ENCODE peak calls at places on chromosomes 6 and 20, in seven cellular contexts. One of them, this sample, is unnamed.

GRCh38 chr6:142913511-142914047 is 31.4 kb downstream of the HIVEP2 start:
- DNase-seq in Ammon's horn: peak
- DNase-seq in Right ventricle myocardium inferior: no peak
- DNase-seq in endothelial cell: no peak
- DNase-seq in cardiac fibroblast: no peak
- DNase-seq in EL: no peak
- DNase-seq in GM06990: peak
- DNase-seq in this sample: no peak

GRCh38 chr6:13273931-13274706 is 54.2 kb downstream of the TBC1D7 start:
- DNase-seq in GM06990: peak
- DNase-seq in Right ventricle myocardium inferior: no peak
- DNase-seq in endothelial cell: no peak
- DNase-seq in Ammon's horn: peak
- DNase-seq in EL: no peak
- DNase-seq in cardiac fibroblast: no peak
- DNase-seq in this sample: no peak

GRCh38 chr6:36334832-36335459 is 1.7 kb downstream of the BNIP5 start:
- DNase-seq in Ammon's horn: no peak
- DNase-seq in GM06990: no peak
- DNase-seq in EL: no peak
- DNase-seq in endothelial cell: no peak
- DNase-seq in cardiac fibroblast: no peak
- DNase-seq in Right ventricle myocardium inferior: no peak
- DNase-seq in this sample: no peak

GRCh38 chr6:2275207-2275891 is 29.9 kb upstream of the GMDS start:
- DNase-seq in GM06990: no peak
- DNase-seq in EL: peak
- DNase-seq in endothelial cell: no peak
- DNase-seq in Right ventricle myocardium inferior: no peak
- DNase-seq in Ammon's horn: no peak
- DNase-seq in cardiac fibroblast: peak
- DNase-seq in this sample: no peak

GRCh38 chr6:39843305-39844020 is 51.3 kb downstream of the DAAM2 start:
- DNase-seq in EL: no peak
- DNase-seq in GM06990: no peak
- DNase-seq in cardiac fibroblast: peak
- DNase-seq in Right ventricle myocardium inferior: no peak
- DNase-seq in endothelial cell: no peak
- DNase-seq in Ammon's horn: no peak
- DNase-seq in this sample: no peak

GRCh38 chr6:163338671-163339405 is 75.7 kb upstream of the QKI start:
- DNase-seq in Ammon's horn: peak
- DNase-seq in cardiac fibroblast: peak
- DNase-seq in EL: peak
- DNase-seq in Right ventricle myocardium inferior: no peak
- DNase-seq in endothelial cell: peak
- DNase-seq in GM06990: no peak
- DNase-seq in this sample: no peak

GRCh38 chr6:46129634-46130505 is at the start of gene ENPP4:
- DNase-seq in Ammon's horn: peak
- DNase-seq in Right ventricle myocardium inferior: peak
- DNase-seq in EL: peak
- DNase-seq in cardiac fibroblast: peak
- DNase-seq in GM06990: peak
- DNase-seq in endothelial cell: peak
- DNase-seq in this sample: peak

GRCh38 chr20:63120286-63121090 is 95.4 kb downstream of the YTHDF1 start:
- DNase-seq in Ammon's horn: no peak
- DNase-seq in endothelial cell: no peak
- DNase-seq in GM06990: no peak
- DNase-seq in EL: no peak
- DNase-seq in cardiac fibroblast: no peak
- DNase-seq in Right ventricle myocardium inferior: peak
- DNase-seq in this sample: no peak

GRCh38 chr6:98212468-98212867 is 621.9 kb upstream of the POU3F2 start:
- DNase-seq in Ammon's horn: no peak
- DNase-seq in cardiac fibroblast: no peak
- DNase-seq in GM06990: no peak
- DNase-seq in EL: no peak
- DNase-seq in endothelial cell: no peak
- DNase-seq in Right ventricle myocardium inferior: no peak
- DNase-seq in this sample: no peak

This sample was measured in 8988T.